ENCODE peak calls at places on chromosome 21, in five cellular contexts. E is activated naive CD8-positive, alpha-beta T cell treated with anti-CD3 and anti-CD28 coated beads, Interleukin-2, amount 50 U/mL, for 16 hours; T is body of pancreas; W is stimulated activated naive CD4-positive, alpha-beta T cell; S is stimulated activated CD4-positive, alpha-beta T cell treated with anti-CD3 and anti-CD28 coated beads, Interleukin-4, amount 100 ng/mL, for 24 hours. P is an unnamed sample.

GRCh38 chr21:38597436-38597835 is 99.2 kb upstream of the ERG start:
- DNase-seq in E (no peak), T (no peak), W (no peak), S (no peak), P (no peak)

GRCh38 chr21:21018841-21019240 is 20.6 kb downstream of the NCAM2 start:
- DNase-seq in E (no peak), T (no peak), W (no peak), S (no peak), P (no peak)

GRCh38 chr21:42047821-42048613 is 23.1 kb upstream of the UMODL1 start:
- DNase-seq in E (no peak), T (peak), W (no peak), S (no peak), P (peak)

GRCh38 chr21:26751305-26751704 is 93.9 kb downstream of the ADAMTS1 start:
- DNase-seq in E (no peak), T (no peak), W (no peak), S (no peak), P (no peak)

GRCh38 chr21:26366781-26367180 is 196.2 kb upstream of the APP start:
- DNase-seq in E (no peak), T (no peak), W (no peak), S (no peak), P (peak)

GRCh38 chr21:35575280-35575915 is 484.9 kb downstream of the SETD4 start:
- DNase-seq in E (no peak), T (no peak), W (no peak), S (no peak), P (no peak)

GRCh38 chr21:44710294-44710665 is 1.1 kb downstream of the TSPEAR start:
- DNase-seq in E (no peak), T (no peak), W (no peak), S (no peak), P (no peak)

GRCh38 chr21:36702622-36702968 is 3.7 kb downstream of the SIM2 start:
- DNase-seq in E (no peak), T (no peak), W (no peak), S (no peak), P (no peak)

GRCh38 chr21:15084668-15085067 is 19.9 kb upstream of the NRIP1 start:
- DNase-seq in E (no peak), T (peak), W (no peak), S (no peak), P (no peak)

GRCh38 chr21:45538381-45539045 is 3.7 kb downstream of the SLC19A1 start:
- DNase-seq in E (no peak), T (no peak), W (no peak), S (no peak), P (no peak)

GRCh38 chr21:31866077-31866511 is 6.7 kb upstream of the HUNK start:
- DNase-seq in E (peak), T (peak), W (peak), S (peak), P (no peak)

GRCh38 chr21:36097427-36098230 is 27.8 kb downstream of the CBR1 start:
- DNase-seq in E (no peak), T (no peak), W (no peak), S (no peak), P (no peak)

GRCh38 chr21:29350246-29350779 is 51.6 kb downstream of the BACH1 start:
- DNase-seq in E (no peak), T (no peak), W (no peak), S (no peak), P (no peak)

GRCh38 chr21:43611598-43612369 is 47.5 kb downstream of the HSF2BP start:
- DNase-seq in E (no peak), T (peak), W (no peak), S (no peak), P (no peak)

GRCh38 chr21:28325618-28326017 is 667.1 kb downstream of the LTN1 start:
- DNase-seq in E (no peak), T (no peak), W (no peak), S (no peak), P (no peak)

GRCh38 chr21:37072988-37073416 is at the start of the genes PIGP and TTC3:
- DNase-seq in E (peak), T (peak), W (peak), S (peak), P (peak)

GRCh38 chr21:29311802-29312201 is 13.1 kb downstream of the BACH1 start:
- DNase-seq in E (no peak), T (no peak), W (no peak), S (no peak), P (no peak)

GRCh38 chr21:26515257-26515656 is 57.8 kb downstream of the CYYR1 start:
- DNase-seq in E (no peak), T (no peak), W (no peak), S (no peak), P (no peak)

GRCh38 chr21:40976198-40977114 is 129.5 kb upstream of the DSCAM start:
- DNase-seq in E (no peak), T (no peak), W (no peak), S (no peak), P (no peak)

GRCh38 chr21:46206163-46207005 is 22.1 kb upstream of the SPATC1L start:
- DNase-seq in E (no peak), T (no peak), W (no peak), S (no peak), P (no peak)

GRCh38 chr21:43805275-43805800 is 16.0 kb downstream of the RRP1 start:
- DNase-seq in E (no peak), T (no peak), W (no peak), S (no peak), P (no peak)

GRCh38 chr21:38170283-38170682 is 86.5 kb upstream of the KCNJ15 start:
- DNase-seq in E (no peak), T (no peak), W (no peak), S (no peak), P (no peak)

GRCh38 chr21:26091480-26092018 is 79.0 kb downstream of the APP start:
- DNase-seq in E (no peak), T (no peak), W (no peak), S (no peak), P (no peak)

GRCh38 chr21:44702111-44702972 is 5.4 kb downstream of the KRTAP10-12 start:
- DNase-seq in E (no peak), T (no peak), W (no peak), S (no peak), P (no peak)

GRCh38 chr21:23111070-23111605 is 2112.9 kb downstream of the NCAM2 start:
- DNase-seq in E (no peak), T (no peak), W (no peak), S (no peak), P (no peak)

GRCh38 chr21:45622416-45623097 is 21.0 kb upstream of the PCBP3 start:
- DNase-seq in E (no peak), T (no peak), W (no peak), S (no peak), P (no peak)

GRCh38 chr21:29719561-29719960 is 220.2 kb downstream of the GRIK1 start:
- DNase-seq in E (no peak), T (no peak), W (no peak), S (no peak), P (no peak)

GRCh38 chr21:33539612-33540011 is 2.3 kb downstream of the GART start:
- DNase-seq in E (no peak), T (no peak), W (no peak), S (no peak), P (peak)

GRCh38 chr21:29022141-29022540 is 2.3 kb upstream of the USP16 start:
- DNase-seq in E (no peak), T (no peak), W (no peak), S (no peak), P (no peak)

GRCh38 chr21:22791986-22792560 is 1793.9 kb downstream of the NCAM2 start:
- DNase-seq in E (no peak), T (peak), W (no peak), S (peak), P (peak)

GRCh38 chr21:33265664-33266049 is 510 bp upstream of the IL10RB start:
- DNase-seq in E (no peak), T (no peak), W (peak), S (no peak), P (no peak)

GRCh38 chr21:44347911-44348451 is 5.4 kb upstream of the TRPM2 start:
- DNase-seq in E (no peak), T (no peak), W (no peak), S (no peak), P (no peak)

GRCh38 chr21:16159213-16159970 is 429.6 kb downstream of the USP25 start:
- DNase-seq in E (no peak), T (no peak), W (no peak), S (no peak), P (no peak)

GRCh38 chr21:25176637-25177412 is 430.5 kb downstream of the MRPL39 start:
- DNase-seq in E (no peak), T (no peak), W (no peak), S (no peak), P (no peak)

GRCh38 chr21:33023574-33024277 is 2.0 kb upstream of the OLIG2 start:
- DNase-seq in E (no peak), T (no peak), W (no peak), S (no peak), P (no peak)

GRCh38 chr21:26153758-26154157 is 16.8 kb downstream of the APP start:
- DNase-seq in E (no peak), T (no peak), W (no peak), S (no peak), P (no peak)

GRCh38 chr21:16587671-16588379 is 858.0 kb downstream of the USP25 start:
- DNase-seq in E (no peak), T (no peak), W (no peak), S (no peak), P (no peak)

GRCh38 chr21:45290948-45291612 is 3.4 kb upstream of the POFUT2 start:
- DNase-seq in E (no peak), T (peak), W (no peak), S (peak), P (no peak)

GRCh38 chr21:27156666-27157065 is 189.8 kb upstream of the ADAMTS5 start:
- DNase-seq in E (no peak), T (no peak), W (no peak), S (no peak), P (no peak)